ENCODE peak calls at places on chromosomes 11 and 22, in four cellular contexts. One of them, this sample, is unnamed.

GRCh38 chr11:76233196-76233921 is 27.1 kb upstream of the WNT11 start:
- DNase-seq in HEK293T: no peak
- DNase-seq in IMR-90: no peak
- DNase-seq in EH: no peak
- DNase-seq in this sample: no peak

GRCh38 chr11:18775492-18776292 is 15.9 kb downstream of the PTPN5 start:
- DNase-seq in HEK293T: peak
- DNase-seq in IMR-90: peak
- DNase-seq in EH: peak
- DNase-seq in this sample: peak

GRCh38 chr11:68574308-68574707 is 110.0 kb upstream of the GAL start:
- DNase-seq in HEK293T: no peak
- DNase-seq in IMR-90: peak
- DNase-seq in EH: peak
- DNase-seq in this sample: peak

GRCh38 chr11:118522571-118523072 is 4.7 kb upstream of the TTC36 start:
- DNase-seq in HEK293T: peak
- DNase-seq in IMR-90: peak
- DNase-seq in EH: peak
- DNase-seq in this sample: peak

GRCh38 chr11:44110231-44110679 is 14.8 kb downstream of the EXT2 start:
- DNase-seq in HEK293T: peak
- DNase-seq in IMR-90: peak
- DNase-seq in EH: peak
- DNase-seq in this sample: peak

GRCh38 chr22:37549704-37550059 is 10.6 kb upstream of the CDC42EP1 start:
- DNase-seq in HEK293T: no peak
- DNase-seq in IMR-90: peak
- DNase-seq in EH: peak
- DNase-seq in this sample: peak

GRCh38 chr11:122491486-122491885 is 164.0 kb upstream of the UBASH3B start:
- DNase-seq in HEK293T: no peak
- DNase-seq in IMR-90: peak
- DNase-seq in EH: peak
- DNase-seq in this sample: peak

GRCh38 chr22:43707650-43708049 is 104.5 kb downstream of the EFCAB6 start:
- DNase-seq in HEK293T: no peak
- DNase-seq in IMR-90: no peak
- DNase-seq in EH: no peak
- DNase-seq in this sample: no peak

GRCh38 chr22:46296257-46297150 is at the start of gene GTSE1:
- DNase-seq in HEK293T: peak
- DNase-seq in IMR-90: peak
- DNase-seq in EH: peak
- DNase-seq in this sample: peak

GRCh38 chr11:47950396-47950795 is 30.0 kb upstream of the PTPRJ start:
- DNase-seq in HEK293T: no peak
- DNase-seq in IMR-90: no peak
- DNase-seq in EH: no peak
- DNase-seq in this sample: peak

GRCh38 chr11:121670792-121671275 is 218.1 kb upstream of the SORL1-AS1 start:
- DNase-seq in HEK293T: no peak
- DNase-seq in IMR-90: no peak
- DNase-seq in EH: peak
- DNase-seq in this sample: peak

GRCh38 chr22:16824718-16825687 is at the start of gene XKR3:
- DNase-seq in HEK293T: no peak
- DNase-seq in IMR-90: no peak
- DNase-seq in EH: no peak
- DNase-seq in this sample: no peak